ENCODE peak calls at places on chromosome 4, in four cellular contexts. C, R, X and Z are unnamed samples.
A peak's percentile ranks its signal among the peaks of the same experiment; 100 is the strongest.

GRCh38 chr4:182916483-182917181 is 554 bp downstream of the DCTD start:
- DNase-seq in R (no peak), C (no peak), X (peak; percentile 57), Z (no peak)

GRCh38 chr4:2297606-2298517 is 36.0 kb upstream of the MXD4 start:
- DNase-seq in C (no peak), X (no peak), R (no peak), Z (no peak)

GRCh38 chr4:53189011-53189410 is 176.8 kb downstream of the SCFD2 start:
- DNase-seq in X (no peak), R (no peak), C (no peak), Z (no peak)

GRCh38 chr4:48064349-48064748 is 47.8 kb downstream of the NIPAL1 start:
- DNase-seq in R (no peak), X (no peak), C (no peak), Z (no peak)

GRCh38 chr4:99679204-99679603 is 21.6 kb upstream of the C4orf54 start:
- DNase-seq in C (no peak), R (no peak), X (no peak), Z (no peak)

GRCh38 chr4:32117696-32118095 is 1397.5 kb downstream of the PCDH7 start:
- DNase-seq in C (no peak), R (no peak), X (peak; percentile 5), Z (no peak)

GRCh38 chr4:6851962-6852361 is 57.7 kb upstream of the TBC1D14 start:
- DNase-seq in X (no peak), C (no peak), R (no peak), Z (no peak)

GRCh38 chr4:24680746-24681145 is 96.4 kb upstream of the DHX15 start:
- DNase-seq in R (no peak), C (no peak), X (no peak), Z (no peak)

GRCh38 chr4:16896871-16897270 is 1.6 kb downstream of the LDB2 start:
- DNase-seq in C (no peak), X (no peak), R (no peak), Z (no peak)

GRCh38 chr4:76696109-76696508 is 201.8 kb downstream of the SOWAHB start:
- DNase-seq in C (no peak), R (peak; percentile 28), X (no peak), Z (no peak)

GRCh38 chr4:145679520-145679919 is 426 bp upstream of the C4orf51 start:
- DNase-seq in C (peak; percentile 43), R (peak; percentile 25), X (no peak), Z (no peak)

GRCh38 chr4:17018013-17018412 is 119.6 kb upstream of the LDB2 start:
- DNase-seq in C (no peak), X (no peak), R (no peak), Z (no peak)

GRCh38 chr4:152719291-152719690 is 39.5 kb upstream of the TMEM154 start:
- DNase-seq in C (no peak), R (peak; percentile 18), X (no peak), Z (no peak)

GRCh38 chr4:34516524-34516923 is 1727.8 kb downstream of the ARAP2 start:
- DNase-seq in C (peak; percentile 10), R (no peak), X (no peak), Z (no peak)

GRCh38 chr4:139986621-139987510 is 167.1 kb downstream of the MAML3 start:
- DNase-seq in R (no peak), C (no peak), X (no peak), Z (no peak)

GRCh38 chr4:86218721-86219481 is 141.0 kb downstream of the MAPK10 start:
- DNase-seq in C (no peak), X (no peak), R (no peak), Z (no peak)

GRCh38 chr4:144615182-144615581 is 30.8 kb upstream of the HHIP start:
- DNase-seq in X (no peak), C (no peak), R (no peak), Z (no peak)

GRCh38 chr4:182339246-182339645 is 96.0 kb downstream of the TENM3 start:
- DNase-seq in R (no peak), C (no peak), X (no peak), Z (no peak)

GRCh38 chr4:95360911-95361695 is 187.7 kb downstream of the UNC5C start:
- DNase-seq in C (no peak), R (no peak), X (no peak), Z (no peak)

GRCh38 chr4:157587681-157588423 is 367.3 kb downstream of the GRIA2 start:
- DNase-seq in C (no peak), R (no peak), X (no peak), Z (no peak)

GRCh38 chr4:85774489-85774888 is 299.5 kb downstream of the ARHGAP24 start:
- DNase-seq in X (no peak), R (no peak), C (no peak), Z (no peak)

GRCh38 chr4:156169011-156169410 is 215.3 kb upstream of the CTSO start:
- DNase-seq in C (peak; percentile 19), X (no peak), R (peak; percentile 3), Z (peak; percentile 20)
- TF ChIP-seq CTCF in C (peak; percentile 57), X (no peak), R (peak; percentile 67), Z (peak; percentile 48)

DNA sequence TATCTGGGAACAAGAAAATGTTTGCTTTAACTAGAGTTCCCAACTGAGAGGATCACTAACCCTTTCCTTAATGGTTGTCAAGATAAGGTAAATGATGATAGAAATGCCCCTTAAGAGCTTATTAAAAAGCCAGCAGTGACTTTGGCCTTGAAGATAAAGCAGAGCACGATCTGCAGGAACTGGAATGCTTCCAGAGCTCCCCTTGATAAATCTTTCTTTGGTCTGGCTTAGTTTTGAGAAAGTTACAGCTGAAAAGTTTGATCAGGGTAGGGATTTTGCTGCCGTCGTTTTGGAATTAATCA is 64.0 kb downstream of the PTTG2 start:
- DNase-seq in R (no peak), C (no peak), X (peak; percentile 11), Z (no peak)
- TF ChIP-seq TCF7L2 in R (no peak), C (no peak), X (no peak), Z (no peak)

GRCh38 chr4:56129431-56129861 is 180.7 kb downstream of the CEP135 start:
- DNase-seq in C (peak; percentile 79), R (peak; percentile 56), X (peak; percentile 24), Z (no peak)
- TF ChIP-seq CTCF in C (peak; percentile 91), R (peak; percentile 89), X (peak; percentile 54), Z (peak; percentile 53)

GRCh38 chr4:184977747-184978146 is 40.5 kb upstream of the HELT start:
- DNase-seq in R (no peak), X (no peak), C (no peak), Z (no peak)

GRCh38 chr4:184979461-184980124 is 38.7 kb upstream of the HELT start:
- DNase-seq in X (no peak), R (no peak), C (no peak), Z (no peak)

GRCh38 chr4:184972996-184973395 is 45.3 kb upstream of the HELT start:
- DNase-seq in R (no peak), C (no peak), X (no peak), Z (no peak)

GRCh38 chr4:184980261-184980660 is 38.0 kb upstream of the HELT start:
- DNase-seq in C (no peak), R (no peak), X (no peak), Z (no peak)

DNA sequence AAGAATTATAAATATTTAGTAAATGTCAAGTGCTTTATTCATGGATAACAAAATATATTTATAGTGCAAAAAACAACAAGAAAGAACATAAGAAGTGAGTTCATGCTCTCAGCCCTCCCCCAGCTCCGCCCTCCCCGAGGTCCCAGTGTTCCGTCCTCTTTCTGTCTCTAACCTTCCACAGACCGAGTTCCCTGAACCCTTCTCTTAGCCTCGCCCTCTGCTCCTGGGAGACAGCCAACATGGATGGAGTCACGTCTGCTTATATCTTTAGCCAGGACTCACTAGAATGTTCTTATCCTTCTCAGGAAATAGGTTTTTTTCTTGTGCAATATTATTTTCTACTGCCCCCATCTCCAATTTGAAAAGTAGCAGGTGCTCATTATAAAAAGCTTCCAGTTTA is 40.1 kb upstream of the HELT start:
- DNase-seq in R (no peak), C (no peak), X (no peak), Z (no peak)
- TF ChIP-seq TCF7L2 in R (no peak), C (no peak), X (no peak), Z (no peak)